ENCODE peak calls at places on chromosomes 13 and 19, in five cellular contexts. M is GDM1, A is Panc1, Q is left ventricle myocardium inferior, B is H54. O is an unnamed sample.

GRCh38 chr13:30148171-30148754 is 159.1 kb downstream of the KATNAL1 start:
- DNase-seq in M (no peak), A (no peak), Q (no peak), B (no peak), O (no peak)

GRCh38 chr19:20165971-20166592 is 932 bp upstream of the ZNF486 start:
- DNase-seq in M (no peak), A (no peak), Q (no peak), B (no peak), O (no peak)

GRCh38 chr19:34504809-34505291 is 23.3 kb downstream of the WTIP start:
- DNase-seq in M (no peak), A (no peak), Q (no peak), B (no peak), O (no peak)

GRCh38 chr13:41179593-41180250 is 14.6 kb downstream of the KBTBD7 start:
- DNase-seq in M (no peak), A (no peak), Q (no peak), B (no peak), O (peak; percentile 16)

GRCh38 chr19:2726160-2726855 is 5.1 kb upstream of the DIRAS1 start:
- DNase-seq in M (no peak), A (no peak), Q (no peak), B (no peak), O (no peak)

GRCh38 chr19:55365922-55366321 is 2.9 kb upstream of the GARIN5B start:
- DNase-seq in M (no peak), A (no peak), Q (no peak), B (no peak), O (no peak)

GRCh38 chr19:48553676-48554384 is 1.9 kb downstream of the SULT2B1 start:
- DNase-seq in M (no peak), A (no peak), Q (no peak), B (peak; percentile 61), O (no peak)

GRCh38 chr13:23696610-23697009 is 126.4 kb downstream of the TNFRSF19 start:
- DNase-seq in M (no peak), A (no peak), Q (no peak), B (no peak), O (no peak)

GRCh38 chr13:73062368-73062767 is 3.6 kb downstream of the KLF5 start:
- DNase-seq in M (no peak), A (no peak), Q (no peak), B (no peak), O (no peak)

GRCh38 chr13:114077121-114077937 is 55.1 kb downstream of the RASA3 start:
- DNase-seq in M (no peak), A (no peak), Q (no peak), B (no peak), O (no peak)

GRCh38 chr13:98576215-98576945 is 527 bp downstream of the STK24 start:
- DNase-seq in M (no peak), A (no peak), Q (peak; percentile 62), B (no peak), O (no peak)

GRCh38 chr13:30872685-30873443 is 33.2 kb upstream of the MEDAG start:
- DNase-seq in M (peak; percentile 58), A (no peak), Q (no peak), B (peak; percentile 52), O (no peak)

GRCh38 chr13:34863360-34864135 is 78.5 kb upstream of the NBEA start:
- DNase-seq in M (no peak), A (no peak), Q (no peak), B (peak; percentile 10), O (peak; percentile 73)

GRCh38 chr13:113322043-113322461 is 25.0 kb downstream of the LAMP1 start:
- DNase-seq in M (no peak), A (no peak), Q (no peak), B (no peak), O (no peak)

GRCh38 chr19:5005096-5005495 is 36.2 kb downstream of the KDM4B start:
- DNase-seq in M (no peak), A (no peak), Q (no peak), B (no peak), O (no peak)

GRCh38 chr13:110408286-110408685 is 101.2 kb downstream of the COL4A2 start:
- DNase-seq in M (no peak), A (no peak), Q (no peak), B (no peak), O (no peak)

GRCh38 chr13:40974460-40975407 is 44.4 kb downstream of the ELF1 start:
- DNase-seq in M (peak; percentile 60), A (no peak), Q (no peak), B (no peak), O (peak; percentile 22)

GRCh38 chr13:66427330-66427990 is 802.7 kb downstream of the PCDH9 start:
- DNase-seq in M (no peak), A (no peak), Q (no peak), B (no peak), O (no peak)